ENCODE peak calls at places on chromosomes 13 and 19, in seven cellular contexts. One of them, this sample, is unnamed.

GRCh38 chr13:68145852-68146251 is 915.7 kb upstream of the PCDH9 start:
- DNase-seq in HT1080: no peak
- DNase-seq in GM12892: no peak
- DNase-seq in sciatic nerve: no peak
- DNase-seq in A549: no peak
- DNase-seq in COR-L47: no peak
- DNase-seq in DMS 273 treated with DMSO at 0.1 percent for 48 hours: no peak
- DNase-seq in this sample: no peak

GRCh38 chr13:94196426-94196825 is 283.1 kb downstream of the DCT start:
- DNase-seq in COR-L47: no peak
- DNase-seq in HT1080: no peak
- DNase-seq in DMS 273 treated with DMSO at 0.1 percent for 48 hours: no peak
- DNase-seq in sciatic nerve: no peak
- DNase-seq in GM12892: no peak
- DNase-seq in A549: no peak
- DNase-seq in this sample: no peak

GRCh38 chr13:105735269-105735668 is 800.2 kb downstream of the EFNB2 start:
- DNase-seq in sciatic nerve: no peak
- DNase-seq in HT1080: no peak
- DNase-seq in GM12892: no peak
- DNase-seq in COR-L47: peak
- DNase-seq in DMS 273 treated with DMSO at 0.1 percent for 48 hours: no peak
- DNase-seq in A549: no peak
- DNase-seq in this sample: no peak

GRCh38 chr19:3389876-3390361 is 23.5 kb downstream of the NFIC start:
- DNase-seq in COR-L47: peak
- DNase-seq in HT1080: no peak
- DNase-seq in GM12892: no peak
- DNase-seq in DMS 273 treated with DMSO at 0.1 percent for 48 hours: peak
- DNase-seq in sciatic nerve: no peak
- DNase-seq in A549: no peak
- DNase-seq in this sample: no peak

GRCh38 chr19:15248648-15249559 is 16.7 kb upstream of the EPHX3 start:
- DNase-seq in sciatic nerve: peak
- DNase-seq in GM12892: no peak
- DNase-seq in COR-L47: no peak
- DNase-seq in A549: peak
- DNase-seq in HT1080: peak
- DNase-seq in DMS 273 treated with DMSO at 0.1 percent for 48 hours: no peak
- DNase-seq in this sample: no peak

GRCh38 chr19:22332924-22333323 is 46.7 kb downstream of the ZNF729 start:
- DNase-seq in HT1080: peak
- DNase-seq in DMS 273 treated with DMSO at 0.1 percent for 48 hours: no peak
- DNase-seq in sciatic nerve: no peak
- DNase-seq in COR-L47: no peak
- DNase-seq in GM12892: no peak
- DNase-seq in A549: no peak
- DNase-seq in this sample: no peak

GRCh38 chr19:45355910-45356309 is 14.5 kb downstream of the ERCC2 start:
- DNase-seq in sciatic nerve: no peak
- DNase-seq in DMS 273 treated with DMSO at 0.1 percent for 48 hours: no peak
- DNase-seq in COR-L47: no peak
- DNase-seq in HT1080: no peak
- DNase-seq in A549: no peak
- DNase-seq in GM12892: no peak
- DNase-seq in this sample: no peak

GRCh38 chr19:46489445-46490272 is 6.0 kb downstream of the PNMA8B start:
- DNase-seq in COR-L47: no peak
- DNase-seq in sciatic nerve: no peak
- DNase-seq in GM12892: no peak
- DNase-seq in DMS 273 treated with DMSO at 0.1 percent for 48 hours: no peak
- DNase-seq in A549: no peak
- DNase-seq in HT1080: no peak
- DNase-seq in this sample: no peak

GRCh38 chr19:15562861-15563260 is 52.2 kb upstream of the CYP4F8 start:
- DNase-seq in GM12892: no peak
- DNase-seq in A549: no peak
- DNase-seq in DMS 273 treated with DMSO at 0.1 percent for 48 hours: no peak
- DNase-seq in HT1080: no peak
- DNase-seq in sciatic nerve: no peak
- DNase-seq in COR-L47: no peak
- DNase-seq in this sample: no peak

GRCh38 chr13:111937763-111938375 is 129.1 kb upstream of the SOX1 start:
- DNase-seq in sciatic nerve: no peak
- DNase-seq in A549: no peak
- DNase-seq in HT1080: no peak
- DNase-seq in DMS 273 treated with DMSO at 0.1 percent for 48 hours: no peak
- DNase-seq in GM12892: no peak
- DNase-seq in COR-L47: no peak
- DNase-seq in this sample: no peak

GRCh38 chr19:29714953-29715694 is at the start of gene C19orf12:
- DNase-seq in HT1080: peak
- DNase-seq in sciatic nerve: peak
- DNase-seq in COR-L47: peak
- DNase-seq in GM12892: peak
- DNase-seq in DMS 273 treated with DMSO at 0.1 percent for 48 hours: no peak
- DNase-seq in A549: peak
- DNase-seq in this sample: peak

GRCh38 chr13:50015263-50015662 is at the start of gene KCNRG:
- DNase-seq in sciatic nerve: no peak
- DNase-seq in A549: no peak
- DNase-seq in HT1080: no peak
- DNase-seq in COR-L47: no peak
- DNase-seq in DMS 273 treated with DMSO at 0.1 percent for 48 hours: no peak
- DNase-seq in GM12892: no peak
- DNase-seq in this sample: no peak

GRCh38 chr19:5094768-5095567 is 126.1 kb downstream of the KDM4B start:
- DNase-seq in COR-L47: no peak
- DNase-seq in HT1080: no peak
- DNase-seq in sciatic nerve: no peak
- DNase-seq in A549: no peak
- DNase-seq in DMS 273 treated with DMSO at 0.1 percent for 48 hours: no peak
- DNase-seq in GM12892: no peak
- DNase-seq in this sample: no peak

GRCh38 chr19:13195678-13196077 is 45.5 kb downstream of the IER2 start:
- DNase-seq in A549: no peak
- DNase-seq in DMS 273 treated with DMSO at 0.1 percent for 48 hours: no peak
- DNase-seq in HT1080: no peak
- DNase-seq in GM12892: peak
- DNase-seq in COR-L47: no peak
- DNase-seq in sciatic nerve: no peak
- DNase-seq in this sample: no peak

GRCh38 chr19:861756-862528 is 2.5 kb downstream of the CFD start:
- DNase-seq in COR-L47: no peak
- DNase-seq in DMS 273 treated with DMSO at 0.1 percent for 48 hours: no peak
- DNase-seq in sciatic nerve: peak
- DNase-seq in A549: no peak
- DNase-seq in HT1080: no peak
- DNase-seq in GM12892: peak
- DNase-seq in this sample: peak

GRCh38 chr19:17405250-17406038 is at the start of gene BST2:
- DNase-seq in HT1080: peak
- DNase-seq in GM12892: peak
- DNase-seq in COR-L47: no peak
- DNase-seq in DMS 273 treated with DMSO at 0.1 percent for 48 hours: peak
- DNase-seq in sciatic nerve: no peak
- DNase-seq in A549: no peak
- DNase-seq in this sample: peak

GRCh38 chr19:2578391-2578826 is 102.5 kb downstream of the GADD45B start:
- DNase-seq in COR-L47: no peak
- DNase-seq in HT1080: peak
- DNase-seq in sciatic nerve: peak
- DNase-seq in DMS 273 treated with DMSO at 0.1 percent for 48 hours: no peak
- DNase-seq in A549: peak
- DNase-seq in GM12892: no peak
- DNase-seq in this sample: no peak

GRCh38 chr13:20190481-20191310 is 2.0 kb downstream of the GJB2 start:
- DNase-seq in sciatic nerve: no peak
- DNase-seq in DMS 273 treated with DMSO at 0.1 percent for 48 hours: no peak
- DNase-seq in GM12892: no peak
- DNase-seq in HT1080: peak
- DNase-seq in COR-L47: no peak
- DNase-seq in A549: no peak
- DNase-seq in this sample: no peak

GRCh38 chr19:10402441-10403038 is 802 bp downstream of the CDC37 start:
- DNase-seq in A549: no peak
- DNase-seq in sciatic nerve: no peak
- DNase-seq in DMS 273 treated with DMSO at 0.1 percent for 48 hours: no peak
- DNase-seq in GM12892: no peak
- DNase-seq in COR-L47: peak
- DNase-seq in HT1080: peak
- DNase-seq in this sample: no peak

GRCh38 chr13:111904701-111905608 is 162.0 kb upstream of the SOX1 start:
- DNase-seq in sciatic nerve: peak
- DNase-seq in A549: no peak
- DNase-seq in HT1080: no peak
- DNase-seq in GM12892: no peak
- DNase-seq in COR-L47: no peak
- DNase-seq in DMS 273 treated with DMSO at 0.1 percent for 48 hours: no peak
- DNase-seq in this sample: no peak

GRCh38 chr13:94433055-94433947 is 46.2 kb downstream of the DCT start:
- DNase-seq in DMS 273 treated with DMSO at 0.1 percent for 48 hours: no peak
- DNase-seq in COR-L47: peak
- DNase-seq in A549: no peak
- DNase-seq in GM12892: no peak
- DNase-seq in sciatic nerve: no peak
- DNase-seq in HT1080: no peak
- DNase-seq in this sample: no peak

GRCh38 chr19:8500158-8500557 is 2.3 kb downstream of the PRAM1 start:
- DNase-seq in sciatic nerve: no peak
- DNase-seq in GM12892: no peak
- DNase-seq in COR-L47: no peak
- DNase-seq in A549: no peak
- DNase-seq in HT1080: no peak
- DNase-seq in DMS 273 treated with DMSO at 0.1 percent for 48 hours: no peak
- DNase-seq in this sample: no peak

GRCh38 chr13:97856001-97856675 is 97.3 kb upstream of the IPO5 start:
- DNase-seq in DMS 273 treated with DMSO at 0.1 percent for 48 hours: no peak
- DNase-seq in sciatic nerve: peak
- DNase-seq in A549: no peak
- DNase-seq in COR-L47: no peak
- DNase-seq in HT1080: no peak
- DNase-seq in GM12892: no peak
- DNase-seq in this sample: no peak

GRCh38 chr13:109764474-109765292 is 21.7 kb downstream of the IRS2 start:
- DNase-seq in GM12892: no peak
- DNase-seq in HT1080: no peak
- DNase-seq in DMS 273 treated with DMSO at 0.1 percent for 48 hours: peak
- DNase-seq in A549: no peak
- DNase-seq in sciatic nerve: no peak
- DNase-seq in COR-L47: peak
- DNase-seq in this sample: no peak

GRCh38 chr19:33291623-33292534 is 10.5 kb downstream of the CEBPA start:
- DNase-seq in DMS 273 treated with DMSO at 0.1 percent for 48 hours: no peak
- DNase-seq in A549: no peak
- DNase-seq in sciatic nerve: no peak
- DNase-seq in HT1080: no peak
- DNase-seq in GM12892: no peak
- DNase-seq in COR-L47: no peak
- DNase-seq in this sample: no peak

GRCh38 chr13:51644649-51645048 is 60.4 kb downstream of the WDFY2 start:
- DNase-seq in DMS 273 treated with DMSO at 0.1 percent for 48 hours: no peak
- DNase-seq in GM12892: no peak
- DNase-seq in HT1080: peak
- DNase-seq in A549: no peak
- DNase-seq in COR-L47: no peak
- DNase-seq in sciatic nerve: no peak
- DNase-seq in this sample: no peak

GRCh38 chr19:41308450-41309224 is 1.3 kb upstream of the CCDC97 start:
- DNase-seq in sciatic nerve: peak
- DNase-seq in A549: peak
- DNase-seq in GM12892: no peak
- DNase-seq in HT1080: peak
- DNase-seq in COR-L47: peak
- DNase-seq in DMS 273 treated with DMSO at 0.1 percent for 48 hours: peak
- DNase-seq in this sample: peak

GRCh38 chr19:12784871-12785430 is 6.3 kb upstream of the JUNB start:
- DNase-seq in GM12892: no peak
- DNase-seq in A549: no peak
- DNase-seq in sciatic nerve: no peak
- DNase-seq in DMS 273 treated with DMSO at 0.1 percent for 48 hours: no peak
- DNase-seq in COR-L47: no peak
- DNase-seq in HT1080: no peak
- DNase-seq in this sample: no peak

GRCh38 chr13:110012102-110012739 is 225.8 kb upstream of the IRS2 start:
- DNase-seq in HT1080: peak
- DNase-seq in COR-L47: no peak
- DNase-seq in sciatic nerve: no peak
- DNase-seq in A549: peak
- DNase-seq in GM12892: no peak
- DNase-seq in DMS 273 treated with DMSO at 0.1 percent for 48 hours: no peak
- DNase-seq in this sample: no peak

GRCh38 chr19:7978196-7978825 is 27.1 kb downstream of the ELAVL1 start:
- DNase-seq in GM12892: no peak
- DNase-seq in DMS 273 treated with DMSO at 0.1 percent for 48 hours: no peak
- DNase-seq in COR-L47: no peak
- DNase-seq in sciatic nerve: no peak
- DNase-seq in A549: no peak
- DNase-seq in HT1080: no peak
- DNase-seq in this sample: no peak

GRCh38 chr19:4730740-4731171 is 7.1 kb upstream of the DPP9 start:
- DNase-seq in A549: peak
- DNase-seq in DMS 273 treated with DMSO at 0.1 percent for 48 hours: no peak
- DNase-seq in HT1080: no peak
- DNase-seq in COR-L47: no peak
- DNase-seq in GM12892: no peak
- DNase-seq in sciatic nerve: no peak
- DNase-seq in this sample: no peak

GRCh38 chr19:10654610-10655456 is 687 bp downstream of the ILF3 start:
- DNase-seq in COR-L47: peak
- DNase-seq in sciatic nerve: peak
- DNase-seq in GM12892: peak
- DNase-seq in HT1080: peak
- DNase-seq in DMS 273 treated with DMSO at 0.1 percent for 48 hours: no peak
- DNase-seq in A549: peak
- DNase-seq in this sample: peak

GRCh38 chr13:93476175-93476574 is 249.6 kb downstream of the GPC6 start:
- DNase-seq in GM12892: no peak
- DNase-seq in COR-L47: no peak
- DNase-seq in sciatic nerve: no peak
- DNase-seq in DMS 273 treated with DMSO at 0.1 percent for 48 hours: no peak
- DNase-seq in HT1080: peak
- DNase-seq in A549: no peak
- DNase-seq in this sample: no peak

GRCh38 chr13:112619730-112620639 is 32.0 kb upstream of the TUBGCP3 start:
- DNase-seq in A549: no peak
- DNase-seq in sciatic nerve: no peak
- DNase-seq in COR-L47: peak
- DNase-seq in HT1080: peak
- DNase-seq in DMS 273 treated with DMSO at 0.1 percent for 48 hours: no peak
- DNase-seq in GM12892: no peak
- DNase-seq in this sample: no peak

GRCh38 chr19:19185853-19186728 is 5.9 kb downstream of the BORCS8 start:
- DNase-seq in A549: no peak
- DNase-seq in GM12892: no peak
- DNase-seq in sciatic nerve: no peak
- DNase-seq in COR-L47: peak
- DNase-seq in DMS 273 treated with DMSO at 0.1 percent for 48 hours: no peak
- DNase-seq in HT1080: peak
- DNase-seq in this sample: no peak

GRCh38 chr13:103351035-103351828 is 285.0 kb upstream of the SLC10A2 start:
- DNase-seq in sciatic nerve: no peak
- DNase-seq in DMS 273 treated with DMSO at 0.1 percent for 48 hours: no peak
- DNase-seq in GM12892: no peak
- DNase-seq in A549: no peak
- DNase-seq in HT1080: peak
- DNase-seq in COR-L47: no peak
- DNase-seq in this sample: no peak